ENCODE peak calls at places on chromosomes 4 and X, in seven cellular contexts. N, I, M, E, Q, R and V are unnamed samples.

GRCh38 chrX:49784747-49785280 is 44.3 kb upstream of the PAGE4 start:
- DNase-seq in R (no peak), N (no peak), E (no peak), M (no peak), I (no peak), Q (no peak), V (no peak)

GRCh38 chr4:107862658-107863057 is 37.9 kb downstream of the SGMS2 start:
- DNase-seq in Q (no peak), I (peak), M (peak), R (peak), E (no peak), N (peak), V (peak)

GRCh38 chrX:10233173-10233572 is 76.4 kb downstream of the CLCN4 start:
- DNase-seq in N (no peak), Q (no peak), I (no peak), R (no peak), E (no peak), M (no peak), V (no peak)

GRCh38 chr4:8774071-8774470 is 97.6 kb downstream of the HMX1 start:
- DNase-seq in N (no peak), R (no peak), E (no peak), Q (no peak), M (no peak), I (no peak), V (no peak)

GRCh38 chr4:137853424-137853823 is 321.1 kb upstream of the PCDH18 start:
- DNase-seq in N (no peak), R (no peak), Q (no peak), I (no peak), E (no peak), M (no peak), V (no peak)

GRCh38 chr4:72525938-72526337 is 43.1 kb downstream of the ADAMTS3 start:
- DNase-seq in E (no peak), N (no peak), R (peak), M (peak), I (no peak), Q (peak), V (no peak)

GRCh38 chrX:129957241-129958099 is 25.0 kb upstream of the BCORL1 start:
- DNase-seq in M (peak), Q (peak), I (peak), R (peak), E (no peak), N (no peak), V (peak)

GRCh38 chr4:98659741-98660507 is 1.5 kb upstream of the TSPAN5 start:
- DNase-seq in Q (no peak), M (no peak), I (no peak), R (no peak), N (no peak), E (no peak), V (no peak)

GRCh38 chr4:673349-674091 is 556 bp downstream of the ATP5ME start:
- DNase-seq in R (no peak), I (no peak), M (peak), N (no peak), Q (peak), E (no peak), V (no peak)

GRCh38 chr4:86338989-86339388 is 20.9 kb downstream of the MAPK10 start:
- DNase-seq in M (no peak), E (peak), N (no peak), I (no peak), R (peak), Q (no peak), V (peak)

GRCh38 chr4:121764702-121765367 is at the start of gene SMIM43:
- DNase-seq in E (no peak), Q (no peak), R (no peak), I (no peak), N (no peak), M (no peak), V (peak)

GRCh38 chr4:165096776-165097175 is 15.9 kb downstream of the TMEM192 start:
- DNase-seq in N (no peak), E (no peak), M (no peak), Q (no peak), R (peak), I (no peak), V (no peak)

GRCh38 chr4:29581469-29581868 is 1138.7 kb upstream of the PCDH7 start:
- DNase-seq in E (no peak), R (peak), I (no peak), Q (peak), N (no peak), M (no peak), V (no peak)

DNA sequence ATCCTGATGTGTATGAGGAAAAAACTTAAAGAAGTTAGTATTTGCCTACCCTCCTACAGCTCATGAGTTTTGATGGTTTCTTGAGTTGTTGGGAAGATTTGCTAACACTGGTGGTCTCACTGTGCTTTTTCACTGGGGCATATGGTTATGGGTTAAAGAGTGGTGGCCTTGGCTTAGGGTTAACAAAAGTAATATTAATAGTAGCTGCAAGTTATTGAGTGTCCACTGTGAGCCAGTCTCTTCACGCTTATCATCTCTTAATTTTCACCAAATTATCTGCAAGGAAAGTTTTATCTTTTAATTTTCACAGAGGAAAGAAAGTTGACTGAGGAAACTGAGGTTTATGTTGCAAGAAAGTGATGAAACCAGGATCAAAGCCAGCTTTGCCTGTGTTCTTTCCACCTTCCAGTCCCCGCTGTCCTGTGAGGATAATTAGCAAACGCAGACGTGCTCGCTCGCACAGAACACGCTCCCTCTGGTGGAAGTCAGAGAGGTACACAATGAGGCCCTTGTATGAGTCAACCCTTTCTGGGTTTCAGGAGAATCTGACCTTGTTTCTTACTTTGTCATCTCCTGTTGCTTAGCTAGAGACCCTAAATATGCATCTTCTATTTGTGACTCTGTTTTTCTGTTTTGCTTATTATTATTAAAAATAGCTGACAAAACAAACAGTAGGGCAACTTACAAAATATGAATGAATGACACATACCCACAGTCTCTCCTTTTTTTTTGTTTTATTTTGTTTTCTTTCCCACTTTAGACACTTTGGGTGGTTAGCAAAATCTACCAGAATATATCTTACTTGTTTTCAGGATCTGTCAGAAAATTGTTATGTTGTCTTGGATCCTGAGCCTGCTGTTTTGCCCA is 94.3 kb downstream of the DDIT4L start:
- DNase-seq in M (peak), I (peak), R (peak), Q (peak), E (peak), N (peak), V (peak)
- H3K27ac ChIP-seq in M (no peak), I (no peak), R (no peak), Q (no peak), E (no peak), N (no peak), V (no peak)

DNA sequence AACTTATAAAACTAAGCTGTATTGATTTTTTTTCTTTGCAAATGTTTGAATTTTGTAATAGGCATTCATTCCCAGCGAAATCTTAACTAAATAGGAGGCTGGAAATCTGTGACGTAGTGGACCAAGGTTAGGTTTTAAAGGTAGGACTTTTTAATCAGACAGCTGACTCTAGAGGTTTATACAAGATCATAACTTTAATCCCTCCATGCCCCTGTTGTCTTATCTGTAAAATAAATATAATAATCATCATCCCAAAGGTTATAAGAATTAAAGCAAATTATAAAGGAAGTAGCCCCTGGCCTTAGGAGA is 101.3 kb downstream of the SHROOM3 start:
- DNase-seq in M (no peak), I (no peak), N (no peak), E (no peak), R (no peak), Q (no peak), V (no peak)
- H3K27ac ChIP-seq in M (no peak), I (peak), N (no peak), E (no peak), R (no peak), Q (no peak), V (peak)

GRCh38 chrX:154371771-154372300 is 2.6 kb downstream of the FLNA start:
- DNase-seq in N (no peak), I (no peak), R (no peak), M (no peak), E (no peak), Q (no peak), V (no peak)
- H3K27ac ChIP-seq in N (peak), I (peak), R (peak), M (peak), E (peak), Q (peak), V (peak)

GRCh38 chr4:118921736-118922135 is 33.1 kb downstream of the SYNPO2 start:
- DNase-seq in R (no peak), E (no peak), M (no peak), N (no peak), Q (no peak), I (no peak), V (no peak)

GRCh38 chr4:118920247-118920646 is 31.6 kb downstream of the SYNPO2 start:
- DNase-seq in M (no peak), I (no peak), R (peak), Q (peak), E (no peak), N (no peak), V (no peak)

GRCh38 chr4:118915468-118915867 is 26.8 kb downstream of the SYNPO2 start:
- DNase-seq in Q (no peak), R (no peak), M (no peak), N (no peak), I (no peak), E (no peak), V (no peak)

GRCh38 chr4:118917582-118917981 is 28.9 kb downstream of the SYNPO2 start:
- DNase-seq in I (no peak), R (no peak), E (no peak), N (no peak), M (no peak), Q (no peak), V (no peak)

DNA sequence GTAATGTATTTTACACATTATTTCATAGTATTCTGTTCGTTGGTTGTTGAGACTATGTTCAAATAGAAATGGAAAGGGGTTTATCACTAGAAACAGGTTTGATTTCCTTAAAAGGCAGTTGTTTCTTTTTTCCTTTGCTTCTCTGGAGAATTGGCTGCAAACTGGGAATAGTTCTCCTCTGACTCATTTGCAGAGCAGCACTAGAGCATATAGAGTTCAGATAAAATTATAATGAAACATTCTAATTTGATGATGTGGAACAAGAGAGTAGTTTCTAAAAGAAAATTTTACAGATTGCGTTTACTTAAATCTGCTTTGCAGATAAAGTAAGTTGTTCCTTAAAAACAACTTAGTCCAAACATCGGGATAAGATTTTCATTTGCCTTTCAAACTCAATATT is 29.7 kb downstream of the SYNPO2 start:
- DNase-seq in Q (no peak), I (no peak), R (peak), E (peak), M (no peak), N (no peak), V (peak)
- H3K27ac ChIP-seq in Q (peak), I (no peak), R (no peak), E (no peak), M (no peak), N (no peak), V (peak)

DNA sequence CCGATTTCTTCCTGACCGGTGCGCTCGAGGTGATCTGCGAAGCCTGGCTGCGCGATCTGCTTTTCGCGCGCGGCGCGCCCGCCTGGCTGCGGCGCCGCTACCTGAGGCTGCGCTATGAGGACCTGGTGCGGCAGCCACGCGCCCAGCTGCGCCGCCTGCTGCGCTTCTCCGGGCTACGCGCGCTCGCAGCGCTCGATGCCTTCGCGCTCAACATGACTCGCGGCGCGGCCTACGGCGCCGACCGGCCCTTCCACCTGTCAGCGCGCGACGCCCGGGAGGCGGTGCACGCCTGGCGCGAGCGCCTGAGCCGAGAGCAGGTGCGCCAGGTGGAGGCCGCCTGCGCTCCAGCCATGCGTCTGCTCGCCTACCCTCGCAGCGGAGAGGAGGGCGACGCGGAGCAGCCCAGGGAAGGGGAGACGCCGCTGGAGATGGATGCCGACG is 1.4 kb downstream of the CHST7 start:
- DNase-seq in M (no peak), N (no peak), E (no peak), R (no peak), I (no peak), Q (no peak), V (no peak)
- H3K27ac ChIP-seq in M (no peak), N (peak), E (no peak), R (no peak), I (no peak), Q (peak), V (no peak)

DNA sequence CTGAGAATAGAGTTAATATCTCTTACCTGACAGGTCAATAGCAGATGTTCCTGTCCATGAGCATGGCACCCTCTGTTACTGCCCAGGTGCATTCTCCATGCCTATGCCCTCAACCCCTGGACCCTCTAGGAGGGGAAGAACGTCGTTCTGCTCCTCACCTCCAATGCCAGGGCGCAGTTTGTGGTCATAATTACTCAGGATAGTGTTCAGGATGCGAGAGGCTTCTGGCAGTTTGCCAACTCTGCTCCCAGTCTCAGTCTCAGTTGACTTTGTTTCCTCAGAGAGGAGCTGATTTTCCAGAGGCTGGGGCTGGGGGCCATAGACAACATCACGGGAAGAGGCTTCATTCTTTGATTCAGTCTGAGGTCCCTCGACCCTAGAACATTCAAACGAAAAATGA is 4.4 kb downstream of the GABRE start:
- DNase-seq in M (no peak), Q (no peak), I (no peak), R (no peak), E (no peak), N (no peak), V (no peak)
- H3K27ac ChIP-seq in M (no peak), Q (no peak), I (no peak), R (no peak), E (no peak), N (no peak), V (peak)

GRCh38 chrX:153492153-153492454 is 2.7 kb upstream of the BGN start:
- DNase-seq in E (no peak), R (no peak), I (no peak), Q (no peak), M (no peak), N (no peak), V (no peak)
- H3K27ac ChIP-seq in E (no peak), R (no peak), I (no peak), Q (no peak), M (peak), N (no peak), V (no peak)